ENCODE peak calls at places on chromosome 10, in five cellular contexts. I is RPMI8226, B is H54, N is NCI-H2081, T is pons. W is an unnamed sample.

GRCh38 chr10:13049774-13050420 is 48.4 kb upstream of the CCDC3 start:
- DNase-seq in I (no peak), B (no peak), N (no peak), T (no peak), W (peak)

GRCh38 chr10:82409671-82410070 is 534.7 kb downstream of the NRG3 start:
- DNase-seq in I (no peak), B (no peak), N (no peak), T (no peak), W (no peak)

GRCh38 chr10:14926061-14926470 is 27.8 kb downstream of the DCLRE1C start:
- DNase-seq in I (no peak), B (no peak), N (no peak), T (no peak), W (no peak)

GRCh38 chr10:126481181-126481580 is 92.9 kb upstream of the ADAM12 start:
- DNase-seq in I (no peak), B (no peak), N (no peak), T (no peak), W (no peak)

GRCh38 chr10:69628876-69629275 is 1.2 kb upstream of the FAM241B start:
- DNase-seq in I (no peak), B (no peak), N (no peak), T (no peak), W (no peak)

GRCh38 chr10:1209355-1209979 is 153.3 kb downstream of the WDR37 start:
- DNase-seq in I (no peak), B (no peak), N (no peak), T (no peak), W (no peak)

GRCh38 chr10:68742397-68742796 is 21.4 kb downstream of the CCAR1 start:
- DNase-seq in I (no peak), B (no peak), N (no peak), T (no peak), W (no peak)

GRCh38 chr10:69703766-69704191 is 73.7 kb downstream of the FAM241B start:
- DNase-seq in I (no peak), B (no peak), N (no peak), T (no peak), W (no peak)

GRCh38 chr10:101993836-101994235 is 62.1 kb downstream of the ARMH3 start:
- DNase-seq in I (no peak), B (no peak), N (no peak), T (no peak), W (peak)

GRCh38 chr10:121949473-121949872 is 21.6 kb upstream of the ATE1 start:
- DNase-seq in I (no peak), B (no peak), N (no peak), T (no peak), W (no peak)

GRCh38 chr10:117936136-117936535 is 110.6 kb downstream of the RAB11FIP2 start:
- DNase-seq in I (no peak), B (no peak), N (no peak), T (no peak), W (no peak)

GRCh38 chr10:71347587-71348395 is 28.7 kb downstream of the SLC29A3 start:
- DNase-seq in I (no peak), B (no peak), N (peak), T (no peak), W (no peak)

GRCh38 chr10:95552680-95553342 is 8.4 kb downstream of the SORBS1 start:
- DNase-seq in I (no peak), B (no peak), N (no peak), T (no peak), W (no peak)

GRCh38 chr10:124827474-124827873 is 25.9 kb downstream of the ABRAXAS2 start:
- DNase-seq in I (peak), B (no peak), N (no peak), T (no peak), W (no peak)

GRCh38 chr10:71766717-71767419 is 6.5 kb downstream of the VSIR start:
- DNase-seq in I (no peak), B (peak), N (no peak), T (no peak), W (no peak)

GRCh38 chr10:103590060-103590459 is 96.6 kb downstream of the NEURL1 start:
- DNase-seq in I (no peak), B (no peak), N (no peak), T (no peak), W (no peak)

GRCh38 chr10:12193193-12193592 is 2.5 kb downstream of the NUDT5 start:
- DNase-seq in I (no peak), B (no peak), N (no peak), T (no peak), W (no peak)

GRCh38 chr10:76829724-76830123 is 807.9 kb downstream of the KCNMA1 start:
- DNase-seq in I (no peak), B (no peak), N (no peak), T (no peak), W (no peak)

GRCh38 chr10:29276251-29276850 is 12.5 kb upstream of the LYZL1 start:
- DNase-seq in I (no peak), B (no peak), N (no peak), T (no peak), W (no peak)

GRCh38 chr10:5560142-5560843 is 35.5 kb downstream of the CALML3 start:
- DNase-seq in I (no peak), B (no peak), N (no peak), T (no peak), W (no peak)

GRCh38 chr10:22356324-22356873 is 11.1 kb downstream of the SPAG6 start:
- DNase-seq in I (no peak), B (no peak), N (no peak), T (no peak), W (no peak)

GRCh38 chr10:124632064-124632531 is 112.1 kb downstream of the FAM53B start:
- DNase-seq in I (no peak), B (no peak), N (peak), T (peak), W (peak)

GRCh38 chr10:116270691-116271592 is 2.1 kb downstream of the GFRA1 start:
- DNase-seq in I (no peak), B (no peak), N (no peak), T (no peak), W (no peak)

GRCh38 chr10:68105820-68106219 is 3.5 kb upstream of the MYPN start:
- DNase-seq in I (no peak), B (peak), N (no peak), T (no peak), W (peak)

GRCh38 chr10:129800-130199 is 5.5 kb upstream of the ZMYND11 start:
- DNase-seq in I (no peak), B (no peak), N (no peak), T (peak), W (no peak)

GRCh38 chr10:10886861-10887539 is 130.7 kb upstream of the CELF2 start:
- DNase-seq in I (no peak), B (no peak), N (no peak), T (no peak), W (no peak)

GRCh38 chr10:77909755-77910375 is 16.7 kb downstream of the DLG5 start:
- DNase-seq in I (no peak), B (peak), N (no peak), T (no peak), W (no peak)

GRCh38 chr10:112510384-112510783 is 63.4 kb downstream of the VTI1A start:
- DNase-seq in I (no peak), B (no peak), N (no peak), T (no peak), W (no peak)

W was measured in WERI-Rb-1.